ENCODE peak calls at places on chromosomes 16 and 17, in eight cellular contexts. One of them, this sample, is unnamed.

GRCh38 chr17:41367426-41368075 is 2.1 kb downstream of the KRT33B start:
- DNase-seq in CD8-positive, alpha-beta memory T cell: no peak
- DNase-seq in CD4-positive, CD25-positive, alpha-beta regulatory T cell: no peak
- DNase-seq in naive thymus-derived CD4-positive, alpha-beta T cell: no peak
- DNase-seq in upper lobe of left lung: peak; percentile 28
- DNase-seq in pancreas: no peak
- DNase-seq in aorta: no peak
- DNase-seq in neural progenitor cell: no peak
- DNase-seq in this sample: no peak

GRCh38 chr17:49741009-49741691 is 22.8 kb downstream of the FAM117A start:
- DNase-seq in CD8-positive, alpha-beta memory T cell: no peak
- DNase-seq in CD4-positive, CD25-positive, alpha-beta regulatory T cell: no peak
- DNase-seq in naive thymus-derived CD4-positive, alpha-beta T cell: no peak
- DNase-seq in upper lobe of left lung: no peak
- DNase-seq in pancreas: no peak
- DNase-seq in aorta: no peak
- DNase-seq in neural progenitor cell: no peak
- DNase-seq in this sample: no peak

GRCh38 chr16:55955845-55956244 is 80.7 kb upstream of the CES5A start:
- DNase-seq in CD8-positive, alpha-beta memory T cell: no peak
- DNase-seq in CD4-positive, CD25-positive, alpha-beta regulatory T cell: no peak
- DNase-seq in naive thymus-derived CD4-positive, alpha-beta T cell: no peak
- DNase-seq in upper lobe of left lung: no peak
- DNase-seq in pancreas: peak; percentile 5
- DNase-seq in aorta: no peak
- DNase-seq in neural progenitor cell: no peak
- DNase-seq in this sample: no peak

GRCh38 chr17:60947100-60947499 is 269.4 kb downstream of the BCAS3 start:
- DNase-seq in CD8-positive, alpha-beta memory T cell: no peak
- DNase-seq in CD4-positive, CD25-positive, alpha-beta regulatory T cell: no peak
- DNase-seq in naive thymus-derived CD4-positive, alpha-beta T cell: no peak
- DNase-seq in upper lobe of left lung: no peak
- DNase-seq in pancreas: no peak
- DNase-seq in aorta: no peak
- DNase-seq in neural progenitor cell: no peak
- DNase-seq in this sample: no peak

GRCh38 chr17:52149626-52150025 is 8.9 kb downstream of the CA10 start:
- DNase-seq in CD8-positive, alpha-beta memory T cell: no peak
- DNase-seq in CD4-positive, CD25-positive, alpha-beta regulatory T cell: no peak
- DNase-seq in naive thymus-derived CD4-positive, alpha-beta T cell: no peak
- DNase-seq in upper lobe of left lung: no peak
- DNase-seq in pancreas: no peak
- DNase-seq in aorta: no peak
- DNase-seq in neural progenitor cell: no peak
- DNase-seq in this sample: no peak

GRCh38 chr16:61146429-61146828 is 889.8 kb downstream of the CDH8 start:
- DNase-seq in CD8-positive, alpha-beta memory T cell: no peak
- DNase-seq in CD4-positive, CD25-positive, alpha-beta regulatory T cell: no peak
- DNase-seq in naive thymus-derived CD4-positive, alpha-beta T cell: no peak
- DNase-seq in upper lobe of left lung: no peak
- DNase-seq in pancreas: no peak
- DNase-seq in aorta: no peak
- DNase-seq in neural progenitor cell: no peak
- DNase-seq in this sample: no peak

GRCh38 chr16:19410435-19411153 is 7.1 kb upstream of the TMC5 start:
- DNase-seq in CD8-positive, alpha-beta memory T cell: no peak
- DNase-seq in CD4-positive, CD25-positive, alpha-beta regulatory T cell: no peak
- DNase-seq in naive thymus-derived CD4-positive, alpha-beta T cell: no peak
- DNase-seq in upper lobe of left lung: peak; percentile 52
- DNase-seq in pancreas: peak; percentile 10
- DNase-seq in aorta: peak; percentile 50
- DNase-seq in neural progenitor cell: peak; percentile 82
- DNase-seq in this sample: peak; percentile 91

GRCh38 chr17:70169707-70170597 is 620 bp downstream of the KCNJ2 start:
- DNase-seq in CD8-positive, alpha-beta memory T cell: no peak
- DNase-seq in CD4-positive, CD25-positive, alpha-beta regulatory T cell: no peak
- DNase-seq in naive thymus-derived CD4-positive, alpha-beta T cell: no peak
- DNase-seq in upper lobe of left lung: no peak
- DNase-seq in pancreas: no peak
- DNase-seq in aorta: no peak
- DNase-seq in neural progenitor cell: no peak
- DNase-seq in this sample: no peak

GRCh38 chr16:50068550-50068949 is 2.8 kb downstream of the HEATR3 start:
- DNase-seq in CD8-positive, alpha-beta memory T cell: no peak
- DNase-seq in CD4-positive, CD25-positive, alpha-beta regulatory T cell: no peak
- DNase-seq in naive thymus-derived CD4-positive, alpha-beta T cell: no peak
- DNase-seq in upper lobe of left lung: no peak
- DNase-seq in pancreas: no peak
- DNase-seq in aorta: no peak
- DNase-seq in neural progenitor cell: no peak
- DNase-seq in this sample: no peak

GRCh38 chr16:86211800-86212199 is 298.5 kb upstream of the FOXF1 start:
- DNase-seq in CD8-positive, alpha-beta memory T cell: no peak
- DNase-seq in CD4-positive, CD25-positive, alpha-beta regulatory T cell: no peak
- DNase-seq in naive thymus-derived CD4-positive, alpha-beta T cell: no peak
- DNase-seq in upper lobe of left lung: no peak
- DNase-seq in pancreas: no peak
- DNase-seq in aorta: no peak
- DNase-seq in neural progenitor cell: no peak
- DNase-seq in this sample: no peak

GRCh38 chr17:72954595-72954994 is 137.9 kb downstream of the SLC39A11 start:
- DNase-seq in CD8-positive, alpha-beta memory T cell: no peak
- DNase-seq in CD4-positive, CD25-positive, alpha-beta regulatory T cell: no peak
- DNase-seq in naive thymus-derived CD4-positive, alpha-beta T cell: no peak
- DNase-seq in upper lobe of left lung: no peak
- DNase-seq in pancreas: no peak
- DNase-seq in aorta: no peak
- DNase-seq in neural progenitor cell: no peak
- DNase-seq in this sample: no peak

GRCh38 chr17:17783825-17784598 is 52.8 kb downstream of the SREBF1 start:
- DNase-seq in CD8-positive, alpha-beta memory T cell: no peak
- DNase-seq in CD4-positive, CD25-positive, alpha-beta regulatory T cell: no peak
- DNase-seq in naive thymus-derived CD4-positive, alpha-beta T cell: peak; percentile 39
- DNase-seq in upper lobe of left lung: no peak
- DNase-seq in pancreas: peak; percentile 46
- DNase-seq in aorta: no peak
- DNase-seq in neural progenitor cell: peak; percentile 92
- DNase-seq in this sample: peak; percentile 79

GRCh38 chr17:17780941-17781590 is 55.7 kb downstream of the SREBF1 start:
- DNase-seq in CD8-positive, alpha-beta memory T cell: no peak
- DNase-seq in CD4-positive, CD25-positive, alpha-beta regulatory T cell: no peak
- DNase-seq in naive thymus-derived CD4-positive, alpha-beta T cell: no peak
- DNase-seq in upper lobe of left lung: no peak
- DNase-seq in pancreas: no peak
- DNase-seq in aorta: no peak
- DNase-seq in neural progenitor cell: peak; percentile 88
- DNase-seq in this sample: peak; percentile 82

GRCh38 chr17:17783121-17783824 is 53.5 kb downstream of the SREBF1 start:
- DNase-seq in CD8-positive, alpha-beta memory T cell: peak; percentile 68
- DNase-seq in CD4-positive, CD25-positive, alpha-beta regulatory T cell: peak; percentile 35
- DNase-seq in naive thymus-derived CD4-positive, alpha-beta T cell: peak; percentile 67
- DNase-seq in upper lobe of left lung: peak; percentile 59
- DNase-seq in pancreas: peak; percentile 81
- DNase-seq in aorta: no peak
- DNase-seq in neural progenitor cell: peak; percentile 88
- DNase-seq in this sample: peak; percentile 92

GRCh38 chr17:17781591-17782424 is 55.0 kb downstream of the SREBF1 start:
- DNase-seq in CD8-positive, alpha-beta memory T cell: no peak
- DNase-seq in CD4-positive, CD25-positive, alpha-beta regulatory T cell: no peak
- DNase-seq in naive thymus-derived CD4-positive, alpha-beta T cell: peak; percentile 28
- DNase-seq in upper lobe of left lung: peak; percentile 47
- DNase-seq in pancreas: peak; percentile 78
- DNase-seq in aorta: peak; percentile 85
- DNase-seq in neural progenitor cell: peak; percentile 78
- DNase-seq in this sample: peak; percentile 88

DNA sequence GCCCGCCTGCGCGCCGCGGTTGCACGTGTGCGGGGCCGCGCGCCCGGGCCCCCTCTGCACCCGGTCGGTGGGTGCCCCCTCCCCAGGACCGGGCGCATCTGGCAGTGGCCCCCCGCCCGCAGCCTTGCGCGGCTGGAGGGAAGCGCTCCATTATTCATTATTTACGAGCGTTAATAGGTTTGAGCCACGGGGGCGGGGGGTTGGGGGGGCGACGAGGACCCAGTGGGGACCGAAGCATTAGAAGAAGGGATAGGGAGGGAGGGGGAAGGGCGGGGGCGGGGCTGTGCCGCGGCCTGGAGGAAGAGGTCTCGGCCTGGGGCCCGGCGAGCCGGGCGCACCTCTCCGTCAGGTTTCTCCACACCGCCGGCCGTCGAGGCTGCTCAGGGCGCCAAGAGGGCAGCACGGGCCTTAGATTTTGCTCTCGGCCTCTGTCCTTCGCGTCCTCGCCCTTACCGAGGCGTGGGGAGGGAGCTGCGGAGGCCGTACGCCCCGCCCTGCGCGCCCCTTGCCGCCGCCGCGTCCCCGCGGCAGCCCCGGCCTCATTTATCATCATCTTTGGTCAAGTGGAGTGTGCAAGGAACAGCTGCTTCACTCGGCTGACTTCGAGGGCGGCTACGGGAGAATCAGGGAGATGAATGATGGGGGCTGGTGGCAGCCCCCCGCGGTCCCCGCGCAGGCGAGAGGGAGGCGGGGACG is 54.2 kb downstream of the SREBF1 start:
- DNase-seq in CD8-positive, alpha-beta memory T cell: no peak
- DNase-seq in CD4-positive, CD25-positive, alpha-beta regulatory T cell: no peak
- DNase-seq in naive thymus-derived CD4-positive, alpha-beta T cell: no peak
- DNase-seq in upper lobe of left lung: no peak
- DNase-seq in pancreas: peak; percentile 50
- DNase-seq in aorta: no peak
- DNase-seq in neural progenitor cell: peak; percentile 72
- DNase-seq in this sample: peak; percentile 88
- H3K4me3 ChIP-seq in CD8-positive, alpha-beta memory T cell: peak overlapping the region; percentile 45
- H3K4me3 ChIP-seq in CD4-positive, CD25-positive, alpha-beta regulatory T cell: no peak overlapping the region
- H3K4me3 ChIP-seq in naive thymus-derived CD4-positive, alpha-beta T cell: peak overlapping the region; percentile 72
- H3K4me3 ChIP-seq in upper lobe of left lung: peak overlapping the region; percentile 36
- H3K4me3 ChIP-seq in pancreas: peak overlapping the region; percentile 51
- H3K4me3 ChIP-seq in aorta: peak overlapping the region; percentile 52
- H3K4me3 ChIP-seq in neural progenitor cell: peak overlapping the region; percentile 68
- H3K4me3 ChIP-seq in this sample: peak overlapping the region; percentile 89

DNA sequence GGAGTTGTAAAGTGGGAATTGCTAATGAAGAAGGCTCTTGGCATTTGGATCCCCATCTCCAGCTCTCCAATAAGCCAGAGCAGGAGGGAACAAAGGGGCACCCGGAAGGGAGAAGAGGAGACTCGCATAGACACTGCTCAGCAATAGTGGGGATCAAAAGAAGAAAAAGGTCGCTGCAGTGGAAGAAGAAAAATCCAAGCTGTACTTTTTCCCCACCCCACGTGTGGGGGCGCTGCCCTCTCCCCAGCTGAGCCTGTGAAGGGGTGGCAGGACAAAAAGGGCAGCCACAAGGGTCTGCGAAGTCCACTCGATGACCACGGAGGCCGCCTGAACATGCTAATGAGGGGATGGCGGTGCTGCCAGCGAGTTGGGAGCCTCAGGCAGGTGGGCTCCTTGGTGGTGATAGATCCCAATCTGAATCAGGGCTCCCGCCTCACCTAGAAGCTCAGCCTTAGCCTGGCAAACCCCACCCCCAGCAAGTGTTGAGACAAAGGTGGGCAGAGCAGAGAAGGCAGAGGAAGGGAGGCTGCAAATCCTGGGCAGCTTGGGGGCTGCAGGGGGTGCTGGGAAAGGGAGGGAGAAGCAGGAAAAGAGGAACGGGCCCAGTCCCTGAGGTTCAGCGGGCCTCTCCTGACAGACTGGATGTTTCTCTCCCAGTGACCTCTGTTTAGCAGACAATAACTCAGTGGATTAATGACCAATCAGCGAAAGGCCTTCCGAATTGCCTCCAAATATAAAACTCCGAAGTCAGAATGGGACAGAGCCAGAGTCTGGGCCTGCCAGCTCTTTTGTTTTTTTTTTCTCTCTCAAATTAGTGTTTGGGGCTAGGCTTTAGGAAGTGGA is 14.9 kb upstream of the HOXB2 start:
- DNase-seq in CD8-positive, alpha-beta memory T cell: peak; percentile 31
- DNase-seq in CD4-positive, CD25-positive, alpha-beta regulatory T cell: no peak
- DNase-seq in naive thymus-derived CD4-positive, alpha-beta T cell: no peak
- DNase-seq in upper lobe of left lung: no peak
- DNase-seq in pancreas: no peak
- DNase-seq in aorta: no peak
- DNase-seq in neural progenitor cell: no peak
- DNase-seq in this sample: peak; percentile 61
- H3K27me3 ChIP-seq in CD8-positive, alpha-beta memory T cell: no peaks in the 10 kb centered on the region
- H3K27me3 ChIP-seq in CD4-positive, CD25-positive, alpha-beta regulatory T cell: no peaks in the 10 kb centered on the region
- H3K27me3 ChIP-seq in naive thymus-derived CD4-positive, alpha-beta T cell: no peaks in the 10 kb centered on the region
- H3K27me3 ChIP-seq in upper lobe of left lung: peaks cover 1% of the 10 kb centered on the region
- H3K27me3 ChIP-seq in pancreas: no peaks in the 10 kb centered on the region
- H3K27me3 ChIP-seq in aorta: no peaks in the 10 kb centered on the region
- H3K27me3 ChIP-seq in neural progenitor cell: peaks cover 100% of the 10 kb centered on the region
- H3K27me3 ChIP-seq in this sample: peaks cover 99% of the 10 kb centered on the region

GRCh38 chr16:27482397-27483082 is 67.2 kb downstream of the GTF3C1 start:
- DNase-seq in CD8-positive, alpha-beta memory T cell: no peak
- DNase-seq in CD4-positive, CD25-positive, alpha-beta regulatory T cell: no peak
- DNase-seq in naive thymus-derived CD4-positive, alpha-beta T cell: no peak
- DNase-seq in upper lobe of left lung: no peak
- DNase-seq in pancreas: no peak
- DNase-seq in aorta: no peak
- DNase-seq in neural progenitor cell: no peak
- DNase-seq in this sample: no peak
- H3K36me3 ChIP-seq in CD8-positive, alpha-beta memory T cell: peaks cover 57% of the 10 kb centered on the region
- H3K36me3 ChIP-seq in CD4-positive, CD25-positive, alpha-beta regulatory T cell: peaks cover 87% of the 10 kb centered on the region
- H3K36me3 ChIP-seq in naive thymus-derived CD4-positive, alpha-beta T cell: peaks cover 15% of the 10 kb centered on the region
- H3K36me3 ChIP-seq in upper lobe of left lung: peaks cover 49% of the 10 kb centered on the region
- H3K36me3 ChIP-seq in pancreas: peaks cover 88% of the 10 kb centered on the region
- H3K36me3 ChIP-seq in aorta: peaks cover 7% of the 10 kb centered on the region
- H3K36me3 ChIP-seq in neural progenitor cell: no peaks in the 10 kb centered on the region
- H3K36me3 ChIP-seq in this sample: peaks cover 59% of the 10 kb centered on the region

GRCh38 chr17:12136243-12136642 is 115.6 kb downstream of the MAP2K4 start:
- DNase-seq in CD8-positive, alpha-beta memory T cell: no peak
- DNase-seq in CD4-positive, CD25-positive, alpha-beta regulatory T cell: no peak
- DNase-seq in naive thymus-derived CD4-positive, alpha-beta T cell: no peak
- DNase-seq in upper lobe of left lung: no peak
- DNase-seq in pancreas: no peak
- DNase-seq in aorta: no peak
- DNase-seq in neural progenitor cell: no peak
- DNase-seq in this sample: no peak
- H3K4me3 ChIP-seq in CD8-positive, alpha-beta memory T cell: no peak overlapping the region
- H3K4me3 ChIP-seq in CD4-positive, CD25-positive, alpha-beta regulatory T cell: no peak overlapping the region
- H3K4me3 ChIP-seq in naive thymus-derived CD4-positive, alpha-beta T cell: no peak overlapping the region
- H3K4me3 ChIP-seq in upper lobe of left lung: no peak overlapping the region
- H3K4me3 ChIP-seq in pancreas: no peak overlapping the region
- H3K4me3 ChIP-seq in aorta: no peak overlapping the region
- H3K4me3 ChIP-seq in neural progenitor cell: no peak overlapping the region
- H3K4me3 ChIP-seq in this sample: no peak overlapping the region

GRCh38 chr17:53548252-53548651 is 274.5 kb upstream of the KIF2B start:
- DNase-seq in CD8-positive, alpha-beta memory T cell: no peak
- DNase-seq in CD4-positive, CD25-positive, alpha-beta regulatory T cell: no peak
- DNase-seq in naive thymus-derived CD4-positive, alpha-beta T cell: no peak
- DNase-seq in upper lobe of left lung: no peak
- DNase-seq in pancreas: no peak
- DNase-seq in aorta: no peak
- DNase-seq in neural progenitor cell: no peak
- DNase-seq in this sample: no peak
- H3K27me3 ChIP-seq in CD8-positive, alpha-beta memory T cell: no peaks in the 10 kb centered on the region
- H3K27me3 ChIP-seq in CD4-positive, CD25-positive, alpha-beta regulatory T cell: no peaks in the 10 kb centered on the region
- H3K27me3 ChIP-seq in naive thymus-derived CD4-positive, alpha-beta T cell: no peaks in the 10 kb centered on the region
- H3K27me3 ChIP-seq in upper lobe of left lung: no peaks in the 10 kb centered on the region
- H3K27me3 ChIP-seq in pancreas: no peaks in the 10 kb centered on the region
- H3K27me3 ChIP-seq in aorta: no peaks in the 10 kb centered on the region
- H3K27me3 ChIP-seq in neural progenitor cell: no peaks in the 10 kb centered on the region
- H3K27me3 ChIP-seq in this sample: no peaks in the 10 kb centered on the region